ENCODE peak calls at places on chromosome 21, in six cellular contexts. B is K562, L is GM23338, S is H1, E is WTC11, M is HepG2. N is an unnamed sample.

GRCh38 chr21:42630626-42631025 is 22.8 kb upstream of the PDE9A start:
- DNase-seq in B (no peak), L (no peak), S (no peak), E (no peak), M (no peak), N (no peak)

GRCh38 chr21:43196789-43197188 is 28.0 kb downstream of the CRYAA start:
- DNase-seq in B (no peak), L (no peak), S (no peak), E (peak), M (no peak), N (no peak)

GRCh38 chr21:21057349-21058062 is 59.3 kb downstream of the NCAM2 start:
- DNase-seq in B (no peak), L (peak), S (no peak), E (no peak), M (no peak), N (no peak)

GRCh38 chr21:30463713-30464112 is 16.5 kb downstream of the KRTAP19-1 start:
- DNase-seq in B (no peak), L (peak), S (no peak), E (no peak), M (no peak), N (no peak)

GRCh38 chr21:37511848-37512247 is 145.3 kb downstream of the DYRK1A start:
- DNase-seq in B (no peak), L (no peak), S (no peak), E (no peak), M (no peak), N (no peak)

GRCh38 chr21:32048353-32048752 is 175.5 kb downstream of the HUNK start:
- DNase-seq in B (no peak), L (peak), S (no peak), E (no peak), M (no peak), N (no peak)

GRCh38 chr21:37803076-37803475 is 113.2 kb downstream of the KCNJ6 start:
- DNase-seq in B (no peak), L (no peak), S (no peak), E (no peak), M (no peak), N (no peak)

GRCh38 chr21:21624674-21625073 is 626.5 kb downstream of the NCAM2 start:
- DNase-seq in B (no peak), L (no peak), S (no peak), E (no peak), M (no peak), N (no peak)

GRCh38 chr21:31872452-31873274 is at the start of gene HUNK:
- DNase-seq in B (no peak), L (peak), S (no peak), E (peak), M (peak), N (no peak)

GRCh38 chr21:25465263-25465662 is 142.0 kb downstream of the MRPL39 start:
- DNase-seq in B (no peak), L (no peak), S (no peak), E (no peak), M (no peak), N (no peak)

GRCh38 chr21:41220208-41220733 is 52.3 kb downstream of the BACE2 start:
- DNase-seq in B (no peak), L (peak), S (no peak), E (no peak), M (no peak), N (no peak)

DNA sequence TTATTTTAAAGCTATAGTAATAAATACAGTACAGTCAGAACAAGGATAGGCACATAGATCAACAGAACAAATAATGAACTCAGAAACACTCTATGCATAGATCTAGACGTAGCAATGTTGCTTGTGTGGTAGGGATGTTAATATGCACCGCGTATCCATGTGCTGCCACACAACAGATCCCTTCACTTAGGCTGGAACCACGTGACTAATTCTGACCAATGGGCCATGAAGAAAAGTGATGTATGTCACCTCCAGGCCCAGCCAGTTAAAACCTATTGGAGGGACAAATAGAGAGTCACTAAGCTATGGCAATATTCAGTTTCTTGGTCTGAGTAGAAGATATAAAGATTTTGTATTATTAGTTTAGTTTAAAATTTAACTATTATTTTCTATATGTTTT is 91.4 kb downstream of the ADAMTS1 start:
- DNase-seq in B (peak), L (no peak), S (no peak), E (no peak), M (no peak), N (no peak)
- TF ChIP-seq CREB1 in B (no peak), L (no peak), S (no peak), E (no peak), M (no peak), N (no peak)

GRCh38 chr21:44364151-44365053 is 11.0 kb downstream of the TRPM2 start:
- DNase-seq in B (no peak), L (peak), S (no peak), E (no peak), M (no peak), N (no peak)
- TF ChIP-seq CREB1 in B (no peak), L (no peak), S (no peak), E (no peak), M (no peak), N (no peak)

GRCh38 chr21:45405819-45406762 is 1.1 kb downstream of the COL18A1 start:
- DNase-seq in B (peak), L (peak), S (no peak), E (peak), M (peak), N (no peak)
- TF ChIP-seq CREB1 in B (peak), L (no peak), S (no peak), E (no peak), M (no peak), N (no peak)

GRCh38 chr21:33901421-33902288 is 13.9 kb downstream of the ATP5PO start:
- DNase-seq in B (peak), L (peak), S (peak), E (peak), M (peak), N (no peak)
- TF ChIP-seq CREB1 in B (no peak), L (peak), S (peak), E (no peak), M (no peak), N (no peak)

GRCh38 chr21:36323032-36323431 is 3.0 kb downstream of the MORC3 start:
- DNase-seq in B (peak), L (no peak), S (no peak), E (no peak), M (no peak), N (no peak)
- TF ChIP-seq CREB1 in B (no peak), L (no peak), S (no peak), E (no peak), M (no peak), N (no peak)

GRCh38 chr21:35100351-35100771 is 51.3 kb upstream of the RUNX1 start:
- DNase-seq in B (peak), L (no peak), S (no peak), E (no peak), M (no peak), N (no peak)

GRCh38 chr21:35097525-35097924 is 48.4 kb upstream of the RUNX1 start:
- DNase-seq in B (no peak), L (no peak), S (no peak), E (no peak), M (no peak), N (no peak)

GRCh38 chr21:35095859-35096291 is 46.8 kb upstream of the RUNX1 start:
- DNase-seq in B (no peak), L (no peak), S (no peak), E (no peak), M (no peak), N (no peak)

GRCh38 chr21:35096959-35097358 is 47.9 kb upstream of the RUNX1 start:
- DNase-seq in B (no peak), L (no peak), S (no peak), E (no peak), M (no peak), N (no peak)

DNA sequence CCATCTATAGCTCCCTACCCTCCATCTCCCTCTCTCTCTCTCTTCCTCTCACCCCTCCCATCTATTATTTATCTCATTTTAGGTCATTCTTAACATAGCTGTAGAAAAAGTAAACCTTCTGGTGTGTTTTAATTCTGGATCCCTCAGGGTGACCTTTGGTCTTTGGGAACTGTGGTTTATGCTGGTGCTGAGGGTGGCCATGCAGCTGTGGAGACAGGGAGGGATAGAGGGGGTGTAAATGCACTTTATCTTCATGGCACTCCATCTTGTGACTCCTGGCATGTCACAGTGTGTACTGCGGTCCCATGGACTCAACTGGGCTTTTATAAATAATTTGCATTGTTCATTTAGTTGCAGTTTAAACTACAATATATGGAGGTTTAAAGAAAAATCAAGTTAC is 50.2 kb upstream of the RUNX1 start:
- DNase-seq in B (no peak), L (no peak), S (no peak), E (no peak), M (no peak), N (no peak)
- TF ChIP-seq CREB1 in B (no peak), L (no peak), S (no peak), E (no peak), M (no peak), N (no peak)